ENCODE peak calls at places on chromosomes 4 and X, in seven cellular contexts. L is K562, J is HCT116, O is mammary epithelial cell, X is fibroblast of lung, V is GM23248, Y is neural progenitor cell. D is an unnamed sample. For H3K4me1, the result is how much of the 10 kb centered on the place peaks cover.

GRCh38 chrX:126658447-126658846 is 105.8 kb upstream of the DCAF12L1 start:
- DNase-seq in L (no peak), J (no peak), O (peak), X (peak), V (no peak), Y (no peak), D (no peak)

GRCh38 chr4:71630783-71631182 is 153.1 kb downstream of the GC start:
- DNase-seq in L (no peak), J (no peak), O (no peak), X (no peak), V (no peak), Y (no peak), D (no peak)

GRCh38 chr4:143355540-143356217 is 19.0 kb downstream of the GAB1 start:
- DNase-seq in L (no peak), J (no peak), O (peak), X (peak), V (peak), Y (no peak), D (peak)

GRCh38 chr4:123200417-123200945 is 196.1 kb upstream of the SPRY1 start:
- DNase-seq in L (no peak), J (no peak), O (peak), X (peak), V (no peak), Y (no peak), D (no peak)

GRCh38 chrX:2934715-2935363 is 5.7 kb upstream of the ARSD start:
- DNase-seq in L (no peak), J (no peak), O (no peak), X (no peak), V (no peak), Y (no peak), D (no peak)

GRCh38 chr4:124025423-124025822 is 628.8 kb downstream of the SPRY1 start:
- DNase-seq in L (no peak), J (no peak), O (no peak), X (peak), V (no peak), Y (no peak), D (no peak)

GRCh38 chr4:10734697-10735096 is 50.1 kb upstream of the CLNK start:
- DNase-seq in L (no peak), J (no peak), O (no peak), X (no peak), V (no peak), Y (no peak), D (no peak)

GRCh38 chr4:665381-665750 is 8.7 kb downstream of the ATP5ME start:
- DNase-seq in L (no peak), J (no peak), O (no peak), X (no peak), V (no peak), Y (no peak), D (no peak)

GRCh38 chr4:67167849-67168248 is 377.5 kb downstream of the CENPC start:
- DNase-seq in L (no peak), J (no peak), O (no peak), X (no peak), V (no peak), Y (no peak), D (no peak)

GRCh38 chr4:12120968-12121367 is 692.3 kb upstream of the HS3ST1 start:
- DNase-seq in L (no peak), J (no peak), O (no peak), X (no peak), V (no peak), Y (no peak), D (no peak)
- H3K4me1 ChIP-seq in L (under half), J (under half), O (under half), X (under half), V (under half), Y (under half), D (under half)

DNA sequence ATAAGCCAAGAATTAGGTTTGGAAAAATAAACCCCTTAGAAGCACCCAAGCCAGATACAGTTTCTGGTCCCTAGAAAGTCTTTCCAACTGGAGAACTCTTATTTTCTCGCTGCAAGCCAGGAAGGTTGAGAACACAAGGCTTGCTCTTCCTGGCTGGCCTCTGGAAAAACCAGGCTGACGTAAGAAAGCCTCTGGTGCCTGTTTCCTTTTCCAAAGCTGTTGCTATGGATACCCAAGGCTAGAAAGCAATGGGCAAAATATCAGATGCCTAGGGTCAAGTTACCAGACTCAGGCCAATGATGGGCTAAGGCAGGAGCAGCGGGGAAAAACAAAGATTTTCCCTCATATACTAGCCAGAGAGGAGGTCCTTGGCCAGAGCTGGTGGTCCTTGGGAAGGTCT is 281.6 kb downstream of the KLHL13 start:
- DNase-seq in L (no peak), J (no peak), O (no peak), X (no peak), V (no peak), Y (peak), D (no peak)
- H3K9ac ChIP-seq in L (no peak), J (no peak), O (no peak), X (no peak), V (no peak), Y (no peak), D (no peak)

GRCh38 chr4:58166496-58166895 is 1056.3 kb upstream of the IGFBP7 start:
- DNase-seq in L (no peak), J (no peak), O (no peak), X (no peak), V (no peak), Y (no peak), D (no peak)
- H3K4me3 ChIP-seq in L (no peak), J (no peak), O (no peak), X (no peak), V (no peak), Y (no peak), D (no peak)

DNA sequence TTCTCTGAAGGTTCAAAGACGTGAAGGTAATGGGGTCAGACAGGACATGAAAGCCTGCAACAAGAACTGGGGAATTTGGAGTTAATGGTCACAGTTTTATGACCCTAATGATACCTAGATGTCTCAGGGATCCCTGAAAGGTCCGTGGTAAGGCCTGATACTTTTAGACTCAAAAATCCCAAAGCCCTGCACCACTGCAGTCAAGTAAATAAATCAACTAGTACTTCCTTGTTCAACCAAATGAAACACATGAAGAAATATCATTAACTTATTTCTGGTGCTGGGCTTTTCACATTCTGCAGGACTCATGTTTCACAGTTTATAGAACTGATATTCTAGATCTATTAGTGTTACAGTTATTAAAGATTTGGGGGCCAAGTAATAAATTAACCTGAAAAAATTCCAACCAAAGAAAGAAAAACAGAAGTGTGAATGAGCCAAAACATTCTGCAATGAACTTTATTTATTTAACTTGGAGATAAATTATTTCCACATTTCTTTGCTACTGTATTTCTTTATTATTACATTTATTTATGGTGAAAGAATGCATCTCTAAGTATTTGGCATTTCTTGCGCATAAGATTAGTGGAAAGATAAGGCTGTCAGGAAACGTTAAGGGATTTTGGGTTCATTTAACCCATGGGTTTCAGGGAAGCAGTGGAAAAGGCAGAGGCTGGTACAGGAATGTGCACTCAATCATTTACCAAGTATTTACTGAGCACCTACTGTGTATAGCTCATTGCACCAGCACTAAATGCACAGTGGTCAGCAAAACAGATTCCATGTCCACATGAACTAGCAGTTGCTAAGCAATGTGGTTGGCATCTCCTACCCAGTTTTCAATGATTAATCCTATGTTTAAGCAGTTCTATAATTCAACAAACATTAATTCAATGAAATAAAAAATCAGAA is 8.7 kb downstream of the WDFY3 start:
- DNase-seq in L (no peak), J (no peak), O (no peak), X (peak), V (peak), Y (no peak), D (no peak)
- H3K4me1 ChIP-seq in L (under half), J (under half), O (under half), X (under half), V (under half), Y (under half), D (under half)

DNA sequence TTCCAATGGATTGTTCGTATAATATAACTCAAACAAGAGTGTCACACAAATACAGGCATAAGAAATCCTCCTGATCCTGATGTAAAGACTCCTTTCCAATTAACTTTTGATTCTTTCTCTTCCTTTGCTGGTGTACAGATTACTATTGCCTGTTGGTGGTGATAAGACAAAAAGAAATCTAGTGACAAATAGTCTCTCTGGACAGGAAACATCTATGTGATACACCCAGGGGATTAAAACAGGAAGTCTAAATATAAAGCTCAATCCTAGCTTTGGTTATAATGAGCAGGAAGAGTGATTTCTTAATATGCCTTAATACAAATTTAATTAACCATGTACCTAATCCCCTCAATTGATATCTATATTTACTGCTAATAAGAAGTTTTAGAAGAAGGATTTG is 45.1 kb downstream of the ARHGEF6 start:
- DNase-seq in L (no peak), J (no peak), O (no peak), X (no peak), V (no peak), Y (no peak), D (no peak)
- H3K9ac ChIP-seq in L (no peak), J (no peak), O (no peak), X (no peak), V (no peak), Y (no peak), D (no peak)

DNA sequence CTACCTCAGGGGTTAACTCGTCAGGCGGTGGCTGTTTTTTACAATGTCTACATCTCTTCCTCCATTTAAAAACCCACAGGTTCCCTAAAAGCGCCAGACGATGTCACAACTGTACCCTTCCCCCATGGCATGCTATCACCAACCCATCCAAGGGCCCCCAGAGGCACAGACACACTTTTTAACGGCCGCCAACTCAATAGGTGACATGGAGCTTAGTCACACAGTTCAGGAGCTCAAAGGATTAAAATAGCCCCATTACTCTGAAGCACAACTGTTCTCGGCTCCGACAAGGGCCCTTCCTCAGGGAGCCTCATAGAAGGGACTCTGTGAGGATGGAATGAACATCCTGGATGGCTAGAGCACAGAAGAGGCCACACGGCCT is 12.4 kb downstream of the SH3KBP1 start:
- DNase-seq in L (no peak), J (peak), O (no peak), X (peak), V (peak), Y (no peak), D (no peak)
- H3K4me3 ChIP-seq in L (no peak), J (peak), O (no peak), X (no peak), V (no peak), Y (no peak), D (no peak)

DNA sequence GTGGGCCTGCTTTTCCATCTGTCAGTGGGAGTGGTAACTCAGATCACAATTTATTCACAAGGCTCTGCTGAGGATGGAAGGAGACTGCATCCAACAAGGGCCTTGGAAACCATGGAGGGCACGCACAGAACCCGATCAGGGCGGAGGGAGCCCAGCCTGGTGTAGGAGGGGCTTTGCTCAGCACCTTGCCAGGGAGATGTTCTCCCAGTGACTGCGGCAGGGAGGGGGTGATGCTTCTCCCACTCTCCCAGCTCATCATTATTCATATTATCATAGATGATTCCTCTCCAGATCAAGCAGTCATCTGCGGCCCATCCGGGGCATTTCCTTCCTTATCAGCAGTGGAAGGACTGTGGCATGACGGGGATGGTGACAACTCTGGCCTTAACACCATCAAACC is 17.1 kb downstream of the QDPR start:
- DNase-seq in L (no peak), J (no peak), O (no peak), X (no peak), V (no peak), Y (no peak), D (no peak)
- H3K4me1 ChIP-seq in L (under half), J (under half), O (under half), X (under half), V (under half), Y (under half), D (half or more)

DNA sequence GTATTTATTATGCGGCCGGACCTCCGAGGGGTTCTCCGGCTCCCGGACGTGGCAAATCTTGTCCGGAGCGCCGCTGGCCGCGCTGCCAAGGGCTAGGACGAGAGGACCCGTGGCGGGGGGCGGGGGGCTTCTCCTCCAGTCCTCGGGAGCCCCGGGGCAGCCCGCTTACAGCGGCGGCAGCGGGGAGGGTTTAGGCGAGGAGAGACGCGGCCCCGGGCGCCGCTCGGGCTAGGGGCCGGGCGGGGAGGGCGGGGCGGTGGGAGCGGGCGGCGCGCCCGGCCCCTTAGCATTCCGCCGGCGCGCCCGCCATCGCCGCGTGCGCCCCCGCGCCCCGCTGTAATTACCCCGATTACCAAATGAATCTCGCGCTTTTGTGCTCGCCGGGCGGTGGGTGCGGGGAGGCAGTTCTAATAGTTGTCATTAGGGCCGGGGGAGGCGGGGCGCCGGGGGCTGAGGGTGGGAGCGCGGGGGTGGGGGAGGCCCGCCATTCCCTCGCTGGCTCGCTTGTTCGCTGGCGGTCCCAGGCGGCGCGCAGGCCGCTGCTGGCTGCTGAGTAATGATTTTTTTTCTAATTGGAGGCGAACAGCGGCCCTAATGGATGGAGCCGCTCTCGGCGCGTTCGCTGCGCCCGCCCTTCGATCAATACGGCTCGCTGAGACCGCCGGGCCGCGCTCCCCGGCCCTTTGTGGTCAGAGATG is 276.6 kb downstream of the BCOR start:
- DNase-seq in L (no peak), J (no peak), O (no peak), X (peak), V (peak), Y (peak), D (peak)
- H3K9ac ChIP-seq in L (no peak), J (no peak), O (no peak), X (no peak), V (peak), Y (no peak), D (no peak)

D was measured in adipocyte.